ENCODE peak calls at places on chromosomes 2 and 18, in six cellular contexts. One of them, this sample, is unnamed.

GRCh38 chr18:40676676-40677075 is 1278.4 kb upstream of the PIK3C3 start:
- DNase-seq in non-pigmented ciliary epithelial cell: peak
- DNase-seq in amniotic stem cell: no peak
- DNase-seq in BE2C: no peak
- DNase-seq in skeletal muscle cell: peak
- DNase-seq in brain microvascular endothelial cell: peak
- DNase-seq in this sample: no peak

GRCh38 chr2:129458451-129458850 is 521.0 kb upstream of the RAB6C start:
- DNase-seq in skeletal muscle cell: no peak
- DNase-seq in BE2C: no peak
- DNase-seq in amniotic stem cell: no peak
- DNase-seq in brain microvascular endothelial cell: no peak
- DNase-seq in non-pigmented ciliary epithelial cell: no peak
- DNase-seq in this sample: no peak

GRCh38 chr2:28437142-28437835 is 44.6 kb downstream of the FOSL2 start:
- DNase-seq in non-pigmented ciliary epithelial cell: no peak
- DNase-seq in BE2C: no peak
- DNase-seq in amniotic stem cell: no peak
- DNase-seq in brain microvascular endothelial cell: no peak
- DNase-seq in skeletal muscle cell: no peak
- DNase-seq in this sample: peak

GRCh38 chr18:834086-834720 is 22.2 kb upstream of the YES1 start:
- DNase-seq in amniotic stem cell: no peak
- DNase-seq in skeletal muscle cell: no peak
- DNase-seq in non-pigmented ciliary epithelial cell: no peak
- DNase-seq in BE2C: no peak
- DNase-seq in brain microvascular endothelial cell: no peak
- DNase-seq in this sample: no peak

GRCh38 chr2:218280260-218280870 is 10.0 kb downstream of the PNKD start:
- DNase-seq in skeletal muscle cell: no peak
- DNase-seq in BE2C: no peak
- DNase-seq in amniotic stem cell: no peak
- DNase-seq in brain microvascular endothelial cell: no peak
- DNase-seq in non-pigmented ciliary epithelial cell: no peak
- DNase-seq in this sample: no peak

GRCh38 chr18:2134364-2134763 is 436.9 kb downstream of the METTL4 start:
- DNase-seq in brain microvascular endothelial cell: no peak
- DNase-seq in amniotic stem cell: no peak
- DNase-seq in skeletal muscle cell: no peak
- DNase-seq in non-pigmented ciliary epithelial cell: no peak
- DNase-seq in BE2C: no peak
- DNase-seq in this sample: no peak

GRCh38 chr18:80245781-80246655 is 1.3 kb downstream of the PARD6G start:
- DNase-seq in brain microvascular endothelial cell: no peak
- DNase-seq in non-pigmented ciliary epithelial cell: no peak
- DNase-seq in skeletal muscle cell: no peak
- DNase-seq in amniotic stem cell: no peak
- DNase-seq in BE2C: no peak
- DNase-seq in this sample: no peak

GRCh38 chr2:216017365-216017764 is 4.0 kb upstream of the MREG start:
- DNase-seq in BE2C: peak
- DNase-seq in brain microvascular endothelial cell: no peak
- DNase-seq in amniotic stem cell: no peak
- DNase-seq in skeletal muscle cell: no peak
- DNase-seq in non-pigmented ciliary epithelial cell: no peak
- DNase-seq in this sample: no peak

GRCh38 chr2:232960862-232961261 is 52.2 kb downstream of the NGEF start:
- DNase-seq in skeletal muscle cell: no peak
- DNase-seq in BE2C: no peak
- DNase-seq in amniotic stem cell: no peak
- DNase-seq in non-pigmented ciliary epithelial cell: no peak
- DNase-seq in brain microvascular endothelial cell: no peak
- DNase-seq in this sample: no peak

GRCh38 chr2:127577503-127577902 is 42.0 kb downstream of the MYO7B start:
- DNase-seq in BE2C: no peak
- DNase-seq in amniotic stem cell: no peak
- DNase-seq in skeletal muscle cell: no peak
- DNase-seq in brain microvascular endothelial cell: no peak
- DNase-seq in non-pigmented ciliary epithelial cell: no peak
- DNase-seq in this sample: no peak

GRCh38 chr2:110748489-110748867 is 16.1 kb downstream of the ACOXL start:
- DNase-seq in brain microvascular endothelial cell: no peak
- DNase-seq in BE2C: no peak
- DNase-seq in skeletal muscle cell: peak
- DNase-seq in non-pigmented ciliary epithelial cell: no peak
- DNase-seq in amniotic stem cell: no peak
- DNase-seq in this sample: no peak

GRCh38 chr2:219752731-219753130 is 125.3 kb downstream of the SLC4A3 start:
- DNase-seq in skeletal muscle cell: no peak
- DNase-seq in BE2C: no peak
- DNase-seq in brain microvascular endothelial cell: peak
- DNase-seq in amniotic stem cell: no peak
- DNase-seq in non-pigmented ciliary epithelial cell: no peak
- DNase-seq in this sample: no peak

GRCh38 chr2:148812306-148812705 is 62.7 kb upstream of the KIF5C start:
- DNase-seq in amniotic stem cell: no peak
- DNase-seq in skeletal muscle cell: peak
- DNase-seq in BE2C: peak
- DNase-seq in brain microvascular endothelial cell: peak
- DNase-seq in non-pigmented ciliary epithelial cell: no peak
- DNase-seq in this sample: no peak

GRCh38 chr2:105822186-105822585 is 77.5 kb downstream of the NCK2 start:
- DNase-seq in brain microvascular endothelial cell: no peak
- DNase-seq in BE2C: no peak
- DNase-seq in skeletal muscle cell: no peak
- DNase-seq in amniotic stem cell: no peak
- DNase-seq in non-pigmented ciliary epithelial cell: no peak
- DNase-seq in this sample: no peak

GRCh38 chr2:189870396-189871089 is 86.3 kb downstream of the PMS1 start:
- DNase-seq in brain microvascular endothelial cell: no peak
- DNase-seq in amniotic stem cell: no peak
- DNase-seq in BE2C: no peak
- DNase-seq in skeletal muscle cell: no peak
- DNase-seq in non-pigmented ciliary epithelial cell: no peak
- DNase-seq in this sample: no peak

GRCh38 chr2:3703741-3704355 is 473 bp downstream of the DCDC2C start:
- DNase-seq in non-pigmented ciliary epithelial cell: no peak
- DNase-seq in skeletal muscle cell: no peak
- DNase-seq in brain microvascular endothelial cell: no peak
- DNase-seq in amniotic stem cell: no peak
- DNase-seq in BE2C: no peak
- DNase-seq in this sample: no peak

GRCh38 chr2:30361751-30362394 is 85.2 kb upstream of the LCLAT1 start:
- DNase-seq in BE2C: no peak
- DNase-seq in amniotic stem cell: no peak
- DNase-seq in brain microvascular endothelial cell: no peak
- DNase-seq in skeletal muscle cell: no peak
- DNase-seq in non-pigmented ciliary epithelial cell: no peak
- DNase-seq in this sample: no peak

GRCh38 chr2:236823976-236824375 is 254.4 kb downstream of the ACKR3 start:
- DNase-seq in brain microvascular endothelial cell: no peak
- DNase-seq in non-pigmented ciliary epithelial cell: no peak
- DNase-seq in amniotic stem cell: no peak
- DNase-seq in BE2C: no peak
- DNase-seq in skeletal muscle cell: no peak
- DNase-seq in this sample: no peak

GRCh38 chr2:170159060-170159459 is 18.9 kb upstream of the MYO3B start:
- DNase-seq in BE2C: no peak
- DNase-seq in skeletal muscle cell: no peak
- DNase-seq in brain microvascular endothelial cell: no peak
- DNase-seq in amniotic stem cell: no peak
- DNase-seq in non-pigmented ciliary epithelial cell: no peak
- DNase-seq in this sample: no peak

GRCh38 chr2:134148843-134149472 is 104.9 kb upstream of the MGAT5 start:
- DNase-seq in amniotic stem cell: no peak
- DNase-seq in non-pigmented ciliary epithelial cell: no peak
- DNase-seq in brain microvascular endothelial cell: no peak
- DNase-seq in BE2C: no peak
- DNase-seq in skeletal muscle cell: no peak
- DNase-seq in this sample: no peak

GRCh38 chr2:20522311-20522710 is 75.4 kb downstream of the RHOB start:
- DNase-seq in BE2C: peak
- DNase-seq in brain microvascular endothelial cell: no peak
- DNase-seq in non-pigmented ciliary epithelial cell: no peak
- DNase-seq in skeletal muscle cell: no peak
- DNase-seq in amniotic stem cell: no peak
- DNase-seq in this sample: no peak

GRCh38 chr2:102251042-102251848 is 60.1 kb upstream of the IL1RL1 start:
- DNase-seq in amniotic stem cell: no peak
- DNase-seq in skeletal muscle cell: no peak
- DNase-seq in BE2C: no peak
- DNase-seq in non-pigmented ciliary epithelial cell: no peak
- DNase-seq in brain microvascular endothelial cell: no peak
- DNase-seq in this sample: peak

GRCh38 chr2:138724765-138725459 is 55.3 kb downstream of the NXPH2 start:
- DNase-seq in non-pigmented ciliary epithelial cell: no peak
- DNase-seq in BE2C: no peak
- DNase-seq in brain microvascular endothelial cell: no peak
- DNase-seq in skeletal muscle cell: no peak
- DNase-seq in amniotic stem cell: no peak
- DNase-seq in this sample: no peak

GRCh38 chr2:207868855-207869596 is 99.3 kb upstream of the FZD5 start:
- DNase-seq in brain microvascular endothelial cell: no peak
- DNase-seq in skeletal muscle cell: no peak
- DNase-seq in non-pigmented ciliary epithelial cell: no peak
- DNase-seq in BE2C: no peak
- DNase-seq in amniotic stem cell: no peak
- DNase-seq in this sample: no peak

GRCh38 chr18:5918196-5918595 is 22.9 kb upstream of the TMEM200C start:
- DNase-seq in amniotic stem cell: no peak
- DNase-seq in BE2C: no peak
- DNase-seq in brain microvascular endothelial cell: no peak
- DNase-seq in non-pigmented ciliary epithelial cell: no peak
- DNase-seq in skeletal muscle cell: no peak
- DNase-seq in this sample: no peak

GRCh38 chr2:6914829-6915228 is 2.4 kb upstream of the RNF144A start:
- DNase-seq in amniotic stem cell: no peak
- DNase-seq in skeletal muscle cell: no peak
- DNase-seq in non-pigmented ciliary epithelial cell: no peak
- DNase-seq in brain microvascular endothelial cell: no peak
- DNase-seq in BE2C: no peak
- DNase-seq in this sample: no peak